ENCODE peak calls at places on chromosome 22, in four cellular contexts. X is SK-N-SH, Q is mesothelial cell of epicardium, J is MM.1S. G is an unnamed sample.

GRCh38 chr22:46057762-46058420 is 80.9 kb upstream of the WNT7B start:
- DNase-seq in J (peak), X (peak), Q (no peak), G (no peak)

GRCh38 chr22:23882370-23882769 is 11.8 kb upstream of the MIF start:
- DNase-seq in X (no peak), Q (no peak), J (no peak), G (no peak)

GRCh38 chr22:36144886-36145541 is 15.5 kb downstream of the APOL3 start:
- DNase-seq in Q (no peak), J (peak), X (peak), G (no peak)

GRCh38 chr22:29689872-29690213 is 30.0 kb upstream of the CABP7 start:
- DNase-seq in J (peak), Q (peak), X (peak), G (no peak)

GRCh38 chr22:37618674-37619073 is 10.0 kb downstream of the GGA1 start:
- DNase-seq in J (no peak), Q (no peak), X (no peak), G (no peak)

GRCh38 chr22:46263208-46263575 is at the start of gene PKDREJ:
- DNase-seq in Q (no peak), J (no peak), X (no peak), G (no peak)

GRCh38 chr22:32660292-32660691 is 141.2 kb upstream of the TIMP3 start:
- DNase-seq in J (peak), Q (peak), X (peak), G (peak)

GRCh38 chr22:46240506-46240905 is 9.6 kb downstream of the CDPF1 start:
- DNase-seq in X (no peak), J (no peak), Q (no peak), G (no peak)

GRCh38 chr22:47056776-47057470 is 294.5 kb downstream of the TBC1D22A start:
- DNase-seq in X (no peak), Q (no peak), J (no peak), G (no peak)

GRCh38 chr22:29871684-29872083 is 11.3 kb upstream of the MTMR3 start:
- DNase-seq in Q (peak), J (no peak), X (no peak), G (no peak)

GRCh38 chr22:29216873-29217666 is 11.4 kb downstream of the EMID1 start:
- DNase-seq in Q (no peak), J (no peak), X (peak), G (no peak)

GRCh38 chr22:46043816-46044717 is 67.1 kb upstream of the WNT7B start:
- DNase-seq in X (no peak), Q (no peak), J (no peak), G (no peak)

GRCh38 chr22:37781434-37782059 is 26.2 kb upstream of the GCAT start:
- DNase-seq in Q (no peak), X (no peak), J (no peak), G (no peak)

GRCh38 chr22:29195118-29195963 is 10.4 kb upstream of the EMID1 start:
- DNase-seq in X (peak), J (no peak), Q (no peak), G (no peak)

GRCh38 chr22:36017661-36018091 is 10.9 kb downstream of the RBFOX2 start:
- DNase-seq in X (peak), Q (no peak), J (no peak), G (no peak)

GRCh38 chr22:27207907-27208306 is 550.5 kb downstream of the MIAT start:
- DNase-seq in Q (no peak), X (no peak), J (no peak), G (no peak)

GRCh38 chr22:24327827-24328226 is 57.2 kb downstream of the SPECC1L start:
- DNase-seq in X (no peak), J (no peak), Q (no peak), G (no peak)

GRCh38 chr22:20015187-20015625 is 1.4 kb downstream of the ARVCF start:
- DNase-seq in Q (no peak), X (no peak), J (no peak), G (no peak)

DNA sequence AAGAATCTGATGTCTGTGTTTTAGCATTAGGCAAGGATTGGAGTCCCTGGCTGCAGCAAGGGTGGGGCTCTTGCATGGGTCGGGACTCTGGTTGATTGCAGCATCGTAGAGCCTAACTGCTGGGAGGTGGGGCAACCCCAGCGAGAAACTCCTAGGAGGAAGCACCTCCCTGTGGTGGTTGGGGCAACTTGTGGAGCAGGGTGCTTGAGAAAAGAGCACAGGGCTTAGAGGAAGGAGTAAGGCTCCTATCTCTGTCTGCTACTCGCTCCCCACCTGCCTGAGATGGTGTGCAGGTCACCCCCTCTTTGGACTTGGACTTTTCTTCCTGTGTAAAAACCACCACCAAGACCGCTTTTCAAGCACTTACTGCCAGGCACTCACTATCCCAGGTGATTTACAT is 15.6 kb downstream of the SREBF2 start:
- DNase-seq in J (no peak), X (no peak), Q (no peak), G (no peak)
- TF ChIP-seq CTCF in J (no peak), X (no peak), Q (no peak), G (no peak)

DNA sequence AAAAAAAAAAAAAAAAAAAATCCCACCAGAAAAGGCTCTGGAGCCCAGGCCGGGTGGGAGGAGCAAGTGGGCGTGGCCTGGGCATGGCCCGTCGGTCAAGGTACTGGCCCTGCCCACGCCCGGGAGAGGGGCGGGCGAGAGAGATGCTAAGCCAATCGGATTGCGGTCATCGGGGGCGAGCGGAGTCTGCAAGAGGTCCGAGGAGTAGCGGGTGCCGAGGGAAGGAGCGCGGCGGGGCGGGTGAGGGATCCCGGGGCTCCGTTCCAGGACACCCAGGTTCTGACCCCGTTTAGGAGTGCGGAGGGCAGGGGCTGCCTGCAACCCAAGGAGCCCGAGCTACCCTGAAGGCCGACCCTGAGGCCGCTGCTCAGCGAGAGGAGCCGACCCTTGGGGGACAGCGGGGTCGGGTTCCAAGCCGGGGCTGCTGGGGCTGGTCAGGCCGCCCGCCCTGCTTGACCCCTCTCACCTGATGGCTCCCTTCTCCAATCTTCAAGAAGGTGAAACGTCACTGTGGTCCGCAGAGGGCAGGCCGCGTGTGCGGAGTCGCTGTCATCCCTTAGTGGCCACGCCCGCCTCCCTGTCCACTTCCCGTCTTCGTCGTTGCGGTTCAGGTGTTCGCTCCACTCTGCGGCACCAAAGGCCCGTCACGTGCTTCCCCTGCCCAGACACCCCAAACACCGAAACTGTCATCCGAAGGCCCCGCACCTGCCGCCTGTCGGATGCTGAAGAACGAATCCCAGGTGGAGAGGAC is 11.1 kb upstream of the TAB1 start:
- DNase-seq in X (peak), Q (peak), J (peak), G (peak)
- TF ChIP-seq CTCF in X (no peak), Q (no peak), J (no peak), G (no peak)

GRCh38 chr22:49317369-49317768 is 510.3 kb downstream of the BRD1 start:
- DNase-seq in Q (no peak), X (no peak), J (no peak), G (no peak)
- TF ChIP-seq CTCF in Q (peak), X (peak), J (peak), G (no peak)

DNA sequence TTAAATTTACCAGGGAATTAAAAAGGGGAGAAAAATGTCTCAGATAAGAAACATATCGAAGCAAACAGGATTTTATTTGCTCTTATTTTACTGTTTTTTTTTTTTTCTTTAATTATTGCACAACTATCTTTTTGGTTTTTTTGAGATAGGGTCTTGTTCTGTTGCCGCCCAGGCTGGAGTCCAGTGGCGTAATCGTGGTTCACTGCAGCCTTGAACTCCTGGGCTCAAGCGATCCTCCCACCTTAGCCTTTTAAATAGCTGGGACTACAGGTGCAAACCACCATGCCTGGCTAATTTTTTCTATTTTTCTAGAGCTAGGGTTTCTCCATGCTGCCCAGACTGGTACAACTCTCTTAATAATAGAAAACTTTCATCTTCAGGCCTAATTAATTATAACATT is 32.5 kb downstream of the DRG1 start:
- DNase-seq in Q (no peak), X (no peak), J (no peak), G (no peak)
- TF ChIP-seq CTCF in Q (no peak), X (no peak), J (no peak), G (no peak)

DNA sequence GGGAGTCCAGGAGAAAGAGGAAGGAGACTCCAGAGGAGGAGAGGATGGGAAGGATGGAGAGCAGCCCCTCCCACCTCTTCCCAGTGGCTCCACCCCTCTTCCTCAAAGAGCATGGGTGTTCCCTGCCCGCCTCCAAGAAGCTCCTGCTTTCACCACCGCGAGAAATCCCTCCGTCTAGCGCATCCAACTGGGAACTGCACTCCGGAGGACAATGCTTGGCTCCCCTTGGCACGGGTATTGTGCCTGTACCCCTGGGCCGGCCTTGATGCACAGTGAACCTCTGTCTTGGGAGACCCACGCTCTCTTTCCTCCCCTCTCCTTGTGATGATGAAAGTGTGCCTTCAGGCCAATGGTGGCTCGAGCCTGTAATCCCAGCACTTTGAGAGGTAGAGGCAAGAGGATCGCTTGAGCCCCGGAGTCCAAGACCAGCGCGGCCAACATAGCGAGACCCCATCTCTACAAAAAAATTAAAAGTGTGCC is 14.9 kb upstream of the ADA2 start:
- DNase-seq in X (no peak), J (no peak), Q (no peak), G (no peak)
- TF ChIP-seq CTCF in X (no peak), J (no peak), Q (no peak), G (no peak)

GRCh38 chr22:44670220-44670983 is 31.6 kb upstream of the PRR5 start:
- DNase-seq in Q (no peak), J (no peak), X (no peak), G (no peak)

GRCh38 chr22:44668190-44668885 is 33.7 kb upstream of the PRR5 start:
- DNase-seq in Q (no peak), X (peak), J (no peak), G (peak)

GRCh38 chr22:44668886-44669724 is 32.9 kb upstream of the PRR5 start:
- DNase-seq in Q (no peak), J (no peak), X (peak), G (no peak)

GRCh38 chr22:44667829-44668189 is 34.2 kb upstream of the PRR5 start:
- DNase-seq in J (no peak), X (no peak), Q (no peak), G (no peak)

DNA sequence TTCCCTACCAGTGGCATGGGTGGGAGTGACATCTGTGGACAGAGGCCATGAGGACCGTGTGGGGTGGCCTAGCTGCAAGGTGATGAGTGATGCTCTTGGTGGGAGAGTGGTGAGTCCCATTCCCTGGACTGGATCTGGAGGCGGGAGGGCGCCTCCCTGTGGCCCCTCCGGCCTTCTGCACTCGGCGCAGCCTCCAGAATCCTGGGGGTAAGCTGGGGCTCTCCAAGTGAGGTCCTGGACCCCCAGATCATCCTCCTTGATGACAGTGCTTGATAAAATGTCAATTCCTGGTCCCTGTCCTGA is 32.3 kb upstream of the PRR5 start:
- DNase-seq in J (no peak), Q (no peak), X (peak), G (no peak)
- TF ChIP-seq CTCF in J (peak), Q (no peak), X (peak), G (no peak)

G was measured in activated B cell treated with CpG ODN at 0.5 μM for 24 hours.